ENCODE peak calls at places on chromosomes 1 and 21, in four cellular contexts. R is GM23338, J is HepG2, Q is K562. V is an unnamed sample.

GRCh38 chr1:110556471-110556807 is 37.5 kb upstream of the KCNA10 start:
- DNase-seq in R (no peak), J (no peak), Q (no peak), V (no peak)

GRCh38 chr1:243977104-243977503 is 74.0 kb upstream of the ZBTB18 start:
- DNase-seq in R (no peak), J (no peak), Q (no peak), V (no peak)

GRCh38 chr1:218816999-218817398 is 356.7 kb upstream of the LYPLAL1 start:
- DNase-seq in R (peak; percentile 24), J (no peak), Q (no peak), V (no peak)

GRCh38 chr1:155196103-155196892 is 11.4 kb downstream of the THBS3 start:
- DNase-seq in R (peak; percentile 99), J (no peak), Q (no peak), V (no peak)

GRCh38 chr1:11281518-11282331 is 8.7 kb downstream of the UBIAD1 start:
- DNase-seq in R (no peak), J (no peak), Q (no peak), V (no peak)

GRCh38 chr1:219465247-219466093 is 147.4 kb downstream of the ZC3H11B start:
- DNase-seq in R (no peak), J (no peak), Q (no peak), V (no peak)

GRCh38 chr1:42209516-42210370 is 45.2 kb upstream of the GUCA2A start:
- DNase-seq in R (no peak), J (no peak), Q (no peak), V (no peak)

GRCh38 chr1:167455786-167456446 is 62.4 kb downstream of the CD247 start:
- DNase-seq in R (peak; percentile 62), J (no peak), Q (no peak), V (peak; percentile 17)

GRCh38 chr1:41399148-41399795 is 38.0 kb downstream of the FOXO6 start:
- DNase-seq in R (no peak), J (no peak), Q (no peak), V (no peak)

GRCh38 chr1:201019321-201019977 is 4.1 kb downstream of the KIF21B start:
- DNase-seq in R (no peak), J (peak; percentile 17), Q (peak; percentile 79), V (no peak)

GRCh38 chr21:44914176-44914874 is 6.4 kb downstream of the ITGB2 start:
- DNase-seq in R (no peak), J (peak; percentile 41), Q (no peak), V (no peak)

GRCh38 chr1:233245191-233245765 is 50.2 kb downstream of the PCNX2 start:
- DNase-seq in R (no peak), J (no peak), Q (no peak), V (no peak)

GRCh38 chr1:56336972-56337371 is 242.4 kb downstream of the PLPP3 start:
- DNase-seq in R (no peak), J (no peak), Q (no peak), V (no peak)

GRCh38 chr1:98761238-98761637 is 99.7 kb downstream of the SNX7 start:
- DNase-seq in R (peak; percentile 65), J (peak; percentile 15), Q (no peak), V (no peak)

GRCh38 chr1:166947398-166948043 is 27.8 kb downstream of the ILDR2 start:
- DNase-seq in R (peak; percentile 73), J (no peak), Q (peak; percentile 22), V (no peak)

GRCh38 chr1:160834945-160835565 is 27.6 kb downstream of the CD244 start:
- DNase-seq in R (peak; percentile 83), J (peak; percentile 22), Q (peak; percentile 41), V (peak; percentile 32)

GRCh38 chr1:9766759-9767442 is 56.9 kb downstream of the CLSTN1 start:
- DNase-seq in R (no peak), J (no peak), Q (no peak), V (no peak)

GRCh38 chr1:34787461-34788420 is 5.1 kb upstream of the GJA4 start:
- DNase-seq in R (peak; percentile 64), J (peak; percentile 40), Q (peak; percentile 59), V (no peak)

GRCh38 chr1:32398401-32398800 is 4.2 kb upstream of the BSDC1 start:
- DNase-seq in R (no peak), J (no peak), Q (no peak), V (no peak)

GRCh38 chr1:229355661-229356060 is 12.8 kb upstream of the CCSAP start:
- DNase-seq in R (no peak), J (no peak), Q (no peak), V (no peak)

GRCh38 chr1:18618546-18619466 is 11.8 kb upstream of the PAX7 start:
- DNase-seq in R (no peak), J (peak; percentile 10), Q (no peak), V (no peak)

GRCh38 chr1:22808186-22808845 is 97.7 kb downstream of the EPHB2 start:
- DNase-seq in R (no peak), J (no peak), Q (no peak), V (no peak)

GRCh38 chr1:70528591-70529333 is 117.7 kb downstream of the CTH start:
- DNase-seq in R (peak; percentile 80), J (peak; percentile 13), Q (peak; percentile 35), V (peak; percentile 8)

GRCh38 chr21:29124645-29125044 is 5.8 kb upstream of the MAP3K7CL start:
- DNase-seq in R (no peak), J (no peak), Q (no peak), V (no peak)

GRCh38 chr21:29125979-29126378 is 4.5 kb upstream of the MAP3K7CL start:
- DNase-seq in R (no peak), J (no peak), Q (no peak), V (no peak)

GRCh38 chr21:29130234-29130993 is at the start of gene MAP3K7CL:
- DNase-seq in R (no peak), J (no peak), Q (no peak), V (no peak)

GRCh38 chr21:29121759-29122158 is 8.7 kb upstream of the MAP3K7CL start:
- DNase-seq in R (no peak), J (no peak), Q (no peak), V (no peak)

GRCh38 chr21:29125199-29125598 is 5.2 kb upstream of the MAP3K7CL start:
- DNase-seq in R (no peak), J (no peak), Q (no peak), V (no peak)
- H3K4me1 ChIP-seq in R (no peaks in the 10 kb centered on the region), J (no peaks in the 10 kb centered on the region), Q (no peaks in the 10 kb centered on the region), V (no peaks in the 10 kb centered on the region)

GRCh38 chr1:235588916-235589515 is 60.6 kb downstream of the GNG4 start:
- DNase-seq in R (peak; percentile 35), J (no peak), Q (no peak), V (no peak)
- TF ChIP-seq POLR2AphosphoS5 in R (no peak), J (no peak), Q (no peak), V (no peak)

GRCh38 chr21:35051287-35051818 is 2.3 kb upstream of the RUNX1 start:
- DNase-seq in R (peak; percentile 89), J (peak; percentile 82), Q (peak; percentile 82), V (peak; percentile 20)
- H3K4me3 ChIP-seq in R (no peak overlapping the region), J (no peak overlapping the region), Q (no peak overlapping the region), V (no peak overlapping the region)

GRCh38 chr1:205301842-205302588 is 19.5 kb downstream of the NUAK2 start:
- DNase-seq in R (no peak), J (no peak), Q (no peak), V (no peak)
- H3K4me1 ChIP-seq in R (peaks cover 34% of the 10 kb centered on the region), J (peaks cover 47% of the 10 kb centered on the region), Q (peaks cover 15% of the 10 kb centered on the region), V (no peaks in the 10 kb centered on the region)

DNA sequence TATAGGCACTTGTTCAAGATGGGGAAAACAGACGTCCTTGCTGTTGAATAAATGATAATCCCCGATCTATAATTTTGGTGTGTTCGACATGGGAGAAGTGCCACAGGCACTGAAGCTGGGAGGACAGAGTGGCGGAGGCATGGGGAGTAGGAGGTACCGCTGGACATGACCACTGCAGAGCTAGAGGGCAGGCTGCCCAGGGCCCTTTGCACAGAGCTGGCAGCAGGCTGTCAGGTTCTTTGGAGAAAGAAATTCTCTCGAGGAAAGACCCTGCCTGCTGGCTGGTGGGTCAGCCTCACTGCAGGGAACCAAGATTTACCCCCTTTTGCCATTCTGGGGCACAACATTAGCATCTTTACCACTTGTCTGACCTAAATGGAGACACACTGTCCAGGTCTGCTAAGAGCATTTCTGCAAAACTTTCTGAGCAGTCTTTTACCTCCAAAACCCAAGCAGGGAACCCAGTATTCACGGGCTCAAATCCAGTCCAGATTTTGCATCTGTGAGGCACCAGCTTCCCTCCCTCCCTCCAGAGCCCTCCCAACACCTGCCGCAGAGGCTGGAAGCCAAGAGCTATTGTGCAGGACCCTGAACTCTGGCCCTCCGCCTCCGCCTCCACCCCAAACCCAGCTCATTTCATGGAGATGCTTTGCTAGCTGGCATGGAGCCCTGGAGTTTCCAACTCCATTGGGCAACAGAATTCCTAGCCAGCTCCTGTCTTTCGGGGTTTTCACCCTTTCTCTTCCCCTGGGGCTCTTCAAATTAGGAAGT is 142.3 kb downstream of the PLXNA2 start:
- DNase-seq in R (peak; percentile 33), J (peak; percentile 75), Q (no peak), V (no peak)
- TF ChIP-seq POLR2AphosphoS5 in R (no peak), J (no peak), Q (no peak), V (no peak)

GRCh38 chr1:223765036-223765718 is 52.8 kb downstream of the CAPN2 start:
- DNase-seq in R (no peak), J (peak; percentile 93), Q (no peak), V (no peak)
- H3K4me3 ChIP-seq in R (no peak overlapping the region), J (peak overlapping the region; percentile 7), Q (no peak overlapping the region), V (no peak overlapping the region)

GRCh38 chr1:203143671-203144070 is 16.1 kb downstream of the ADORA1 start:
- DNase-seq in R (no peak), J (no peak), Q (no peak), V (no peak)
- H3K4me1 ChIP-seq in R (peaks cover 23% of the 10 kb centered on the region), J (peaks cover 6% of the 10 kb centered on the region), Q (no peaks in the 10 kb centered on the region), V (no peaks in the 10 kb centered on the region)

DNA sequence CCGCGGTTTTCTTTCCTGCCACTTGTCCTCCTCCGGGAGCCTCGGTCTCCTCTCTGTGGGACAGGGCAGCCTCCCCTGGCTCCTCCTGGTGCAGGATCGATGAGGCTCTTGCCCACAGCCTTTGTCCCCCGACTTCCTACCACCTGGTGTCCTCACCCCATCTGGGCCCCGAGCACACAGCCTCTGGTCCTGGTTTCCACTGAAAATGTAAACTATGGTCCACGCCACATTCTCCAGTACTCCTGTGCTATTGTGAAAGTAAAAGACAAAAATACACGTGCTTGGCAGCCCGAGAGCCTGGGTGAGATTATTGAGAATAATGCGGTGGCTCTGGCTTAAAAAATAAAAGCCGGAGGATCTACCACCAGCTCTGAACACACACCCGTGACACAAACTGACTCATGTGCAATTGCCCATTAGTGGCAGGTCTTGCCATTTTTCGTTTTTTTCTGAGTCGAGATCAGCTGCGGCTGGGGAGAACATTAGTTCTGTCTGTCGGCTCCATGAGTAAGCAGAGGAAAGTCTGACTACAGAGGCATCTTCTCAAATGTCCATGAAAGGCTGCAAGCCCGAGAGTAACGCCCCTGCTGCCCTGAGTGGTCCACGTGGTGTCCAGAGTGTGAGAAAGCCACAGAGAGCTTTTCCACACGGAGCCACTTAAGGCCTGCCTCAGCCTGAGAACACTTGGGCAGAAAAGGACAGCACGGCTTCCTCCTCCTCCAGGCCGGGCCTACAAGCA is 5.7 kb upstream of the COL6A2 start:
- DNase-seq in R (no peak), J (no peak), Q (no peak), V (no peak)
- TF ChIP-seq POLR2AphosphoS5 in R (no peak), J (no peak), Q (no peak), V (peak; percentile 65)

V was measured in prostate gland.